ENCODE peak calls at places on chromosomes 5 and 9, in eight cellular contexts. One of them, this sample, is unnamed.

GRCh38 chr5:101942321-101942882 is 353.7 kb downstream of the SLCO4C1 start:
- DNase-seq in ELR: peak; percentile 28
- DNase-seq in KG1: no peak
- DNase-seq in activated T-cell treated with anti-CD3 and anti-CD28 coated beads, Interleukin-2, amount 50 U/mL, for 24 hours: no peak
- DNase-seq in Ammon's horn: peak; percentile 65
- DNase-seq in stimulated activated CD4-positive, alpha-beta T cell treated with anti-CD3 and anti-CD28 coated beads, TNF-alpha, amount 100 ng/mL, for 1 hour: no peak
- DNase-seq in DMS153: peak; percentile 6
- DNase-seq in iris pigment epithelial cell: peak; percentile 24
- DNase-seq in this sample: peak; percentile 40

GRCh38 chr9:121707477-121708424 is 56.3 kb downstream of the DAB2IP start:
- DNase-seq in KG1: no peak
- DNase-seq in ELR: peak; percentile 31
- DNase-seq in activated T-cell treated with anti-CD3 and anti-CD28 coated beads, Interleukin-2, amount 50 U/mL, for 24 hours: no peak
- DNase-seq in stimulated activated CD4-positive, alpha-beta T cell treated with anti-CD3 and anti-CD28 coated beads, TNF-alpha, amount 100 ng/mL, for 1 hour: no peak
- DNase-seq in DMS153: no peak
- DNase-seq in iris pigment epithelial cell: no peak
- DNase-seq in Ammon's horn: no peak
- DNase-seq in this sample: peak; percentile 89

GRCh38 chr5:32029291-32029690 is 144.8 kb downstream of the GOLPH3 start:
- DNase-seq in KG1: no peak
- DNase-seq in stimulated activated CD4-positive, alpha-beta T cell treated with anti-CD3 and anti-CD28 coated beads, TNF-alpha, amount 100 ng/mL, for 1 hour: no peak
- DNase-seq in Ammon's horn: no peak
- DNase-seq in ELR: peak; percentile 85
- DNase-seq in DMS153: no peak
- DNase-seq in activated T-cell treated with anti-CD3 and anti-CD28 coated beads, Interleukin-2, amount 50 U/mL, for 24 hours: no peak
- DNase-seq in iris pigment epithelial cell: no peak
- DNase-seq in this sample: no peak

GRCh38 chr9:137602661-137603060 is 2.8 kb upstream of the ARRDC1 start:
- DNase-seq in stimulated activated CD4-positive, alpha-beta T cell treated with anti-CD3 and anti-CD28 coated beads, TNF-alpha, amount 100 ng/mL, for 1 hour: no peak
- DNase-seq in Ammon's horn: peak; percentile 49
- DNase-seq in KG1: no peak
- DNase-seq in iris pigment epithelial cell: no peak
- DNase-seq in activated T-cell treated with anti-CD3 and anti-CD28 coated beads, Interleukin-2, amount 50 U/mL, for 24 hours: no peak
- DNase-seq in DMS153: no peak
- DNase-seq in ELR: no peak
- DNase-seq in this sample: no peak

GRCh38 chr9:88268886-88269285 is 119.4 kb upstream of the SPIN1 start:
- DNase-seq in Ammon's horn: no peak
- DNase-seq in DMS153: no peak
- DNase-seq in stimulated activated CD4-positive, alpha-beta T cell treated with anti-CD3 and anti-CD28 coated beads, TNF-alpha, amount 100 ng/mL, for 1 hour: no peak
- DNase-seq in KG1: no peak
- DNase-seq in iris pigment epithelial cell: no peak
- DNase-seq in ELR: no peak
- DNase-seq in activated T-cell treated with anti-CD3 and anti-CD28 coated beads, Interleukin-2, amount 50 U/mL, for 24 hours: no peak
- DNase-seq in this sample: no peak

GRCh38 chr5:125485003-125485641 is 738.7 kb upstream of the ZNF608 start:
- DNase-seq in ELR: peak; percentile 88
- DNase-seq in KG1: no peak
- DNase-seq in iris pigment epithelial cell: peak; percentile 94
- DNase-seq in Ammon's horn: peak; percentile 82
- DNase-seq in activated T-cell treated with anti-CD3 and anti-CD28 coated beads, Interleukin-2, amount 50 U/mL, for 24 hours: no peak
- DNase-seq in stimulated activated CD4-positive, alpha-beta T cell treated with anti-CD3 and anti-CD28 coated beads, TNF-alpha, amount 100 ng/mL, for 1 hour: no peak
- DNase-seq in DMS153: peak; percentile 98
- DNase-seq in this sample: no peak

GRCh38 chr5:97547999-97548797 is 365.2 kb upstream of the RIOK2 start:
- DNase-seq in ELR: peak; percentile 31
- DNase-seq in KG1: no peak
- DNase-seq in Ammon's horn: no peak
- DNase-seq in stimulated activated CD4-positive, alpha-beta T cell treated with anti-CD3 and anti-CD28 coated beads, TNF-alpha, amount 100 ng/mL, for 1 hour: no peak
- DNase-seq in DMS153: no peak
- DNase-seq in iris pigment epithelial cell: peak; percentile 73
- DNase-seq in activated T-cell treated with anti-CD3 and anti-CD28 coated beads, Interleukin-2, amount 50 U/mL, for 24 hours: no peak
- DNase-seq in this sample: peak; percentile 47

GRCh38 chr5:168747987-168748777 is 169.0 kb upstream of the PANK3 start:
- DNase-seq in stimulated activated CD4-positive, alpha-beta T cell treated with anti-CD3 and anti-CD28 coated beads, TNF-alpha, amount 100 ng/mL, for 1 hour: no peak
- DNase-seq in activated T-cell treated with anti-CD3 and anti-CD28 coated beads, Interleukin-2, amount 50 U/mL, for 24 hours: peak; percentile 66
- DNase-seq in DMS153: peak; percentile 5
- DNase-seq in iris pigment epithelial cell: no peak
- DNase-seq in Ammon's horn: peak; percentile 32
- DNase-seq in KG1: peak; percentile 68
- DNase-seq in ELR: peak; percentile 32
- DNase-seq in this sample: peak; percentile 54

GRCh38 chr9:93894691-93895079 is 60.5 kb downstream of the BARX1 start:
- DNase-seq in ELR: no peak
- DNase-seq in activated T-cell treated with anti-CD3 and anti-CD28 coated beads, Interleukin-2, amount 50 U/mL, for 24 hours: no peak
- DNase-seq in stimulated activated CD4-positive, alpha-beta T cell treated with anti-CD3 and anti-CD28 coated beads, TNF-alpha, amount 100 ng/mL, for 1 hour: no peak
- DNase-seq in iris pigment epithelial cell: no peak
- DNase-seq in Ammon's horn: no peak
- DNase-seq in KG1: no peak
- DNase-seq in DMS153: no peak
- DNase-seq in this sample: no peak

GRCh38 chr5:74895906-74896305 is 29.7 kb upstream of the FAM169A start:
- DNase-seq in DMS153: no peak
- DNase-seq in stimulated activated CD4-positive, alpha-beta T cell treated with anti-CD3 and anti-CD28 coated beads, TNF-alpha, amount 100 ng/mL, for 1 hour: no peak
- DNase-seq in Ammon's horn: peak; percentile 86
- DNase-seq in KG1: no peak
- DNase-seq in ELR: no peak
- DNase-seq in activated T-cell treated with anti-CD3 and anti-CD28 coated beads, Interleukin-2, amount 50 U/mL, for 24 hours: no peak
- DNase-seq in iris pigment epithelial cell: peak; percentile 42
- DNase-seq in this sample: no peak

GRCh38 chr9:77731008-77731698 is 83.0 kb upstream of the GNA14 start:
- DNase-seq in KG1: no peak
- DNase-seq in ELR: no peak
- DNase-seq in DMS153: no peak
- DNase-seq in activated T-cell treated with anti-CD3 and anti-CD28 coated beads, Interleukin-2, amount 50 U/mL, for 24 hours: no peak
- DNase-seq in iris pigment epithelial cell: no peak
- DNase-seq in Ammon's horn: no peak
- DNase-seq in stimulated activated CD4-positive, alpha-beta T cell treated with anti-CD3 and anti-CD28 coated beads, TNF-alpha, amount 100 ng/mL, for 1 hour: no peak
- DNase-seq in this sample: no peak

GRCh38 chr5:107565791-107566536 is 104.8 kb downstream of the EFNA5 start:
- DNase-seq in activated T-cell treated with anti-CD3 and anti-CD28 coated beads, Interleukin-2, amount 50 U/mL, for 24 hours: no peak
- DNase-seq in ELR: no peak
- DNase-seq in DMS153: no peak
- DNase-seq in Ammon's horn: no peak
- DNase-seq in KG1: no peak
- DNase-seq in iris pigment epithelial cell: peak; percentile 20
- DNase-seq in stimulated activated CD4-positive, alpha-beta T cell treated with anti-CD3 and anti-CD28 coated beads, TNF-alpha, amount 100 ng/mL, for 1 hour: no peak
- DNase-seq in this sample: no peak

GRCh38 chr5:154829589-154830218 is 20.7 kb downstream of the FAXDC2 start:
- DNase-seq in activated T-cell treated with anti-CD3 and anti-CD28 coated beads, Interleukin-2, amount 50 U/mL, for 24 hours: peak; percentile 49
- DNase-seq in iris pigment epithelial cell: peak; percentile 42
- DNase-seq in Ammon's horn: no peak
- DNase-seq in DMS153: peak; percentile 37
- DNase-seq in stimulated activated CD4-positive, alpha-beta T cell treated with anti-CD3 and anti-CD28 coated beads, TNF-alpha, amount 100 ng/mL, for 1 hour: no peak
- DNase-seq in ELR: peak; percentile 61
- DNase-seq in KG1: no peak
- DNase-seq in this sample: no peak

GRCh38 chr5:43437062-43437660 is 25.0 kb upstream of the CCL28 start:
- DNase-seq in stimulated activated CD4-positive, alpha-beta T cell treated with anti-CD3 and anti-CD28 coated beads, TNF-alpha, amount 100 ng/mL, for 1 hour: no peak
- DNase-seq in KG1: no peak
- DNase-seq in activated T-cell treated with anti-CD3 and anti-CD28 coated beads, Interleukin-2, amount 50 U/mL, for 24 hours: no peak
- DNase-seq in ELR: no peak
- DNase-seq in Ammon's horn: no peak
- DNase-seq in iris pigment epithelial cell: no peak
- DNase-seq in DMS153: no peak
- DNase-seq in this sample: no peak

GRCh38 chr5:68533571-68534051 is 318.1 kb downstream of the PIK3R1 start:
- DNase-seq in stimulated activated CD4-positive, alpha-beta T cell treated with anti-CD3 and anti-CD28 coated beads, TNF-alpha, amount 100 ng/mL, for 1 hour: no peak
- DNase-seq in ELR: no peak
- DNase-seq in KG1: no peak
- DNase-seq in iris pigment epithelial cell: no peak
- DNase-seq in DMS153: peak; percentile 68
- DNase-seq in Ammon's horn: no peak
- DNase-seq in activated T-cell treated with anti-CD3 and anti-CD28 coated beads, Interleukin-2, amount 50 U/mL, for 24 hours: no peak
- DNase-seq in this sample: no peak

GRCh38 chr9:93081081-93081529 is 14.9 kb upstream of the CARD19 start:
- DNase-seq in DMS153: no peak
- DNase-seq in stimulated activated CD4-positive, alpha-beta T cell treated with anti-CD3 and anti-CD28 coated beads, TNF-alpha, amount 100 ng/mL, for 1 hour: no peak
- DNase-seq in KG1: no peak
- DNase-seq in iris pigment epithelial cell: no peak
- DNase-seq in Ammon's horn: no peak
- DNase-seq in ELR: no peak
- DNase-seq in activated T-cell treated with anti-CD3 and anti-CD28 coated beads, Interleukin-2, amount 50 U/mL, for 24 hours: peak; percentile 25
- DNase-seq in this sample: no peak

This sample was measured in MM.1S.